ENCODE peak calls at places on chromosomes 13 and 19, in six cellular contexts. X is activated CD4-positive, alpha-beta T cell treated with anti-CD3 and anti-CD28 coated beads for 48 hours; A is T-helper 1 cell; M is testis; U is H9; V is MCF 10A. F is an unnamed sample.

GRCh38 chr19:15263361-15263985 is 31.2 kb upstream of the EPHX3 start:
- DNase-seq in M (no peak), X (no peak), V (no peak), U (no peak), A (no peak), F (no peak)

GRCh38 chr13:27168086-27168485 is 3.5 kb downstream of the USP12 start:
- DNase-seq in X (no peak), V (no peak), M (no peak), U (no peak), A (no peak), F (no peak)

GRCh38 chr19:16822648-16823047 is 6.5 kb upstream of the SIN3B start:
- DNase-seq in X (no peak), V (no peak), A (no peak), M (no peak), U (no peak), F (no peak)

GRCh38 chr13:42991892-42992584 is at the start of gene EPSTI1:
- DNase-seq in A (peak; percentile 58), U (peak; percentile 60), M (peak; percentile 81), X (peak; percentile 83), V (no peak), F (no peak)

GRCh38 chr13:112450567-112451240 is 74.5 kb downstream of the SPACA7 start:
- DNase-seq in X (no peak), M (no peak), V (no peak), U (no peak), A (no peak), F (peak; percentile 27)

GRCh38 chr19:3111586-3112247 is 17.6 kb downstream of the GNA11 start:
- DNase-seq in M (no peak), A (no peak), V (no peak), X (no peak), U (no peak), F (no peak)

GRCh38 chr13:86383151-86383550 is 583.9 kb upstream of the SLITRK6 start:
- DNase-seq in A (no peak), V (no peak), M (no peak), X (no peak), U (no peak), F (no peak)

GRCh38 chr13:98142427-98143156 is at the start of gene FARP1:
- DNase-seq in A (no peak), M (peak; percentile 76), V (peak; percentile 70), X (peak; percentile 55), U (peak; percentile 78), F (no peak)

GRCh38 chr13:113862766-113863510 is 938 bp downstream of the GAS6 start:
- DNase-seq in X (no peak), U (peak; percentile 60), V (peak; percentile 51), M (peak; percentile 47), A (no peak), F (peak; percentile 72)

GRCh38 chr19:39825093-39825463 is 8.9 kb downstream of the DYRK1B start:
- DNase-seq in X (no peak), M (no peak), A (no peak), U (no peak), V (no peak), F (no peak)

GRCh38 chr13:29737061-29737460 is 113.4 kb downstream of the UBL3 start:
- DNase-seq in M (no peak), V (no peak), A (no peak), X (no peak), U (no peak), F (no peak)

GRCh38 chr19:661427-662196 is 1.4 kb downstream of the RNF126 start:
- DNase-seq in M (no peak), A (peak; percentile 60), X (peak; percentile 76), U (no peak), V (no peak), F (no peak)

GRCh38 chr19:34474233-34474989 is 7.1 kb upstream of the WTIP start:
- DNase-seq in A (no peak), M (no peak), X (no peak), V (peak; percentile 47), U (no peak), F (no peak)

GRCh38 chr13:99863789-99864626 is 107.6 kb downstream of the ZIC5 start:
- DNase-seq in X (no peak), A (no peak), M (no peak), U (no peak), V (no peak), F (no peak)

GRCh38 chr13:35914662-35915061 is 216.5 kb downstream of the DCLK1 start:
- DNase-seq in X (no peak), U (no peak), V (no peak), A (no peak), M (no peak), F (no peak)

GRCh38 chr13:89925107-89925506 is 1422.4 kb upstream of the MIR17HG start:
- DNase-seq in A (no peak), M (no peak), V (peak; percentile 61), U (no peak), X (no peak), F (no peak)

GRCh38 chr19:30664358-30665058 is 292.3 kb downstream of the ZNF536 start:
- DNase-seq in V (no peak), M (peak; percentile 78), A (no peak), U (peak; percentile 53), X (no peak), F (no peak)

GRCh38 chr19:681029-681626 is 4.9 kb downstream of the FSTL3 start:
- DNase-seq in X (peak; percentile 98), A (no peak), M (peak; percentile 93), U (no peak), V (no peak), F (no peak)

GRCh38 chr13:43261018-43261417 is 237.6 kb downstream of the DNAJC15 start:
- DNase-seq in X (no peak), A (no peak), V (peak; percentile 26), U (no peak), M (no peak), F (no peak)

GRCh38 chr13:71863249-71863648 is 3.8 kb downstream of the DACH1 start:
- DNase-seq in U (no peak), V (no peak), M (no peak), A (no peak), X (no peak), F (no peak)

GRCh38 chr13:23993439-23993980 is 96.2 kb upstream of the C1QTNF9B start:
- DNase-seq in V (no peak), A (no peak), X (no peak), M (no peak), U (no peak), F (no peak)

GRCh38 chr13:24308068-24308445 is 1.3 kb upstream of the C1QTNF9 start:
- DNase-seq in X (no peak), U (no peak), V (no peak), M (no peak), A (no peak), F (no peak)

GRCh38 chr13:33260168-33261098 is 25.1 kb downstream of the STARD13 start:
- DNase-seq in X (no peak), M (no peak), V (peak; percentile 65), U (no peak), A (no peak), F (no peak)

GRCh38 chr13:104376588-104376987 is 1310.4 kb upstream of the SLC10A2 start:
- DNase-seq in A (no peak), U (no peak), X (no peak), V (no peak), M (no peak), F (no peak)

GRCh38 chr19:56639217-56639616 is 3.7 kb upstream of the SMIM17 start:
- DNase-seq in A (no peak), V (peak; percentile 16), X (no peak), U (no peak), M (no peak), F (no peak)

GRCh38 chr19:42286349-42287016 is 15.4 kb upstream of the PRR19 start:
- DNase-seq in M (no peak), V (no peak), U (peak; percentile 24), A (no peak), X (no peak), F (no peak)